ENCODE peak calls at places on chromosomes 11 and 22, in four cellular contexts. Z is GM12878, E is HepG2, J is H1. O is an unnamed sample.

GRCh38 chr11:65556470-65557279 is 1.5 kb downstream of the LTBP3 start:
- DNase-seq in Z (no peak), E (no peak), J (no peak), O (no peak)

GRCh38 chr11:10693509-10694071 is at the start of gene IRAG1:
- DNase-seq in J (no peak), Z (no peak), E (no peak), O (no peak)

GRCh38 chr11:44143987-44144909 is 48.8 kb downstream of the EXT2 start:
- DNase-seq in J (no peak), E (no peak), Z (no peak), O (no peak)

GRCh38 chr22:33919591-33920501 is at the start of gene LARGE1:
- DNase-seq in J (peak; percentile 72), E (peak; percentile 13), Z (no peak), O (no peak)

GRCh38 chr22:46287873-46288751 is 8.6 kb upstream of the GTSE1 start:
- DNase-seq in Z (peak; percentile 38), J (no peak), E (no peak), O (no peak)

GRCh38 chr11:534592-535518 is 521 bp downstream of the HRAS start:
- DNase-seq in J (peak; percentile 66), Z (no peak), E (no peak), O (no peak)

GRCh38 chr22:45317551-45318167 is 7.9 kb downstream of the FAM118A start:
- DNase-seq in E (no peak), J (peak; percentile 54), Z (no peak), O (no peak)

GRCh38 chr22:17779286-17780115 is 5.2 kb upstream of the BID start:
- DNase-seq in Z (peak; percentile 83), E (no peak), J (no peak), O (no peak)

GRCh38 chr11:21566521-21567100 is 626.3 kb upstream of the ANO5 start:
- DNase-seq in J (no peak), Z (no peak), E (no peak), O (no peak)

GRCh38 chr11:27720277-27720830 is 20.1 kb upstream of the BDNF start:
- DNase-seq in J (peak; percentile 86), Z (no peak), E (no peak), O (no peak)

GRCh38 chr22:29353286-29353685 is 35.1 kb downstream of the AP1B1 start:
- DNase-seq in Z (no peak), J (no peak), E (no peak), O (no peak)

GRCh38 chr11:114051558-114051957 is 8.0 kb upstream of the ZBTB16 start:
- DNase-seq in Z (no peak), J (no peak), E (no peak), O (no peak)

GRCh38 chr11:114049050-114049449 is 10.5 kb upstream of the ZBTB16 start:
- DNase-seq in J (no peak), Z (no peak), E (no peak), O (no peak)

GRCh38 chr11:114052160-114052559 is 7.4 kb upstream of the ZBTB16 start:
- DNase-seq in J (no peak), E (no peak), Z (no peak), O (no peak)

GRCh38 chr11:114053406-114053805 is 6.1 kb upstream of the ZBTB16 start:
- DNase-seq in Z (no peak), J (no peak), E (no peak), O (no peak)

GRCh38 chr11:114050258-114050927 is 9.1 kb upstream of the ZBTB16 start:
- DNase-seq in Z (no peak), E (no peak), J (no peak), O (no peak)
- TF ChIP-seq SUZ12 in Z (no peak), E (no peak), J (no peak), O (no peak)

DNA sequence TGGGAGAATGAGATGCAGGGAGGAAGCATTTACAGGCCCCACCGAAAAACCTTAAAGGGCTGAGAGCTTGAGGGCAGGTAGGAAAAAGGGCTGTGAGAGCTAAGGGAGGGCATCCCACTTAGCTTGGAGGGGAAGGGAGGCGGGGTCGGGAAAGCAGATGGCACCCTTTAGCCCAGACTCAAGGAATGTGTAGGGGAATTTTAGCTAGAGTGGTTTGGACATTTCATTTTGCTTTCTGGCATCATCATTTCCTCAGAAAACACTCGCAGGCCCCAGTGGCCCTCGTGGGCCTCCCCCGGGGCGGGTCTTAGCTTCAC is 846 bp upstream of the STIM1 start:
- DNase-seq in J (no peak), Z (no peak), E (no peak), O (no peak)
- H3K4me3 ChIP-seq in J (peak overlapping the region; percentile 74), Z (peak overlapping the region; percentile 57), E (peak overlapping the region; percentile 96), O (peak overlapping the region; percentile 69)

GRCh38 chr11:76844511-76844910 is 16.2 kb upstream of the ACER3 start:
- DNase-seq in Z (no peak), E (no peak), J (no peak), O (no peak)
- TF ChIP-seq SUZ12 in Z (no peak), E (no peak), J (no peak), O (no peak)

GRCh38 chr11:62841361-62842170 is 2.2 kb upstream of the WDR74 start:
- DNase-seq in Z (peak; percentile 100), E (peak; percentile 98), J (peak; percentile 88), O (peak; percentile 95)
- H3K4me3 ChIP-seq in Z (peak overlapping the region; percentile 68), E (peak overlapping the region; percentile 97), J (peak overlapping the region; percentile 40), O (peak overlapping the region; percentile 22)